ENCODE peak calls at places on chromosome 7, in four cellular contexts. Z, U, N and X are unnamed samples.

GRCh38 chr7:137574836-137575235 is 231.3 kb upstream of the PTN start:
- DNase-seq in Z (no peak), U (no peak), N (no peak), X (no peak)

GRCh38 chr7:94056796-94057207 is 52.6 kb upstream of the BET1 start:
- DNase-seq in Z (no peak), U (no peak), N (no peak), X (no peak)

GRCh38 chr7:7972128-7972527 is 3.5 kb downstream of the GLCCI1 start:
- DNase-seq in Z (no peak), U (peak; percentile 13), N (no peak), X (no peak)

GRCh38 chr7:4849390-4849789 is 12.4 kb downstream of the PAPOLB start:
- DNase-seq in Z (no peak), U (peak; percentile 19), N (no peak), X (no peak)

GRCh38 chr7:102434039-102434481 is 685 bp downstream of the ORAI2 start:
- DNase-seq in Z (no peak), U (no peak), N (no peak), X (no peak)

GRCh38 chr7:34596887-34597286 is 61.1 kb upstream of the NPSR1 start:
- DNase-seq in Z (no peak), U (no peak), N (no peak), X (no peak)

GRCh38 chr7:137578541-137578940 is 235.0 kb upstream of the PTN start:
- DNase-seq in Z (no peak), U (no peak), N (no peak), X (no peak)

GRCh38 chr7:42247301-42247700 is 10.3 kb upstream of the GLI3 start:
- DNase-seq in Z (no peak), U (no peak), N (no peak), X (no peak)

GRCh38 chr7:25359471-25360059 is 131.3 kb upstream of the NPVF start:
- DNase-seq in Z (no peak), U (no peak), N (no peak), X (no peak)

GRCh38 chr7:89623018-89623672 is 531.1 kb upstream of the STEAP1 start:
- DNase-seq in Z (no peak), U (no peak), N (no peak), X (no peak)

GRCh38 chr7:130367088-130367755 is 13.1 kb upstream of the CPA1 start:
- DNase-seq in Z (no peak), U (peak; percentile 31), N (no peak), X (no peak)

GRCh38 chr7:47253650-47254080 is 328.2 kb downstream of the TNS3 start:
- DNase-seq in Z (no peak), U (no peak), N (no peak), X (no peak)

GRCh38 chr7:104156842-104157277 is 51.0 kb downstream of the ORC5 start:
- DNase-seq in Z (no peak), U (no peak), N (no peak), X (no peak)

GRCh38 chr7:151245360-151246160 is 2.9 kb downstream of the SMARCD3 start:
- DNase-seq in Z (peak; percentile 74), U (peak; percentile 57), N (peak; percentile 59), X (peak; percentile 45)

GRCh38 chr7:141071855-141072547 is 1.9 kb upstream of the TMEM178B start:
- DNase-seq in Z (no peak), U (no peak), N (no peak), X (no peak)

GRCh38 chr7:76294344-76295024 is 8.0 kb upstream of the HSPB1 start:
- DNase-seq in Z (peak; percentile 97), U (no peak), N (peak; percentile 96), X (no peak)

GRCh38 chr7:107446988-107447387 is 22.9 kb upstream of the GPR22 start:
- DNase-seq in Z (no peak), U (no peak), N (no peak), X (no peak)

GRCh38 chr7:149334219-149334618 is 72.2 kb downstream of the ZNF783 start:
- DNase-seq in Z (no peak), U (no peak), N (no peak), X (no peak)

GRCh38 chr7:51280156-51280555 is 36.5 kb downstream of the COBL start:
- DNase-seq in Z (no peak), U (no peak), N (no peak), X (no peak)

GRCh38 chr7:155803418-155804376 is 8.6 kb downstream of the SHH start:
- DNase-seq in Z (peak; percentile 45), U (no peak), N (peak; percentile 91), X (peak; percentile 20)

GRCh38 chr7:116364469-116364868 is 135.1 kb upstream of the CAV2 start:
- DNase-seq in Z (no peak), U (no peak), N (no peak), X (no peak)

GRCh38 chr7:98110249-98111022 is 3.8 kb downstream of the LMTK2 start:
- DNase-seq in Z (no peak), U (no peak), N (peak; percentile 56), X (no peak)

GRCh38 chr7:71829499-71829898 is 582.6 kb downstream of the CALN1 start:
- DNase-seq in Z (no peak), U (no peak), N (no peak), X (no peak)

GRCh38 chr7:140028311-140028710 is 34.4 kb downstream of the PARP12 start:
- DNase-seq in Z (no peak), U (no peak), N (no peak), X (no peak)

GRCh38 chr7:953547-954327 is 743 bp downstream of the ADAP1 start:
- DNase-seq in Z (peak; percentile 88), U (no peak), N (peak; percentile 86), X (no peak)